ENCODE peak calls at places on chromosomes 3 and 15, in ten cellular contexts. N is stimulated activated CD4-positive, alpha-beta T cell treated with anti-CD3 and anti-CD28 coated beads, Interleukin-4, amount 100 ng/mL, for 24 hours; W is right atrium auricular region; O is activated naive CD8-positive, alpha-beta T cell treated with anti-CD3 and anti-CD28 coated beads, Interleukin-2, amount 50 U/mL, for 24 hours; B is hippocampal formation; I is SW 1271; S is ACHN; U is heart left ventricle; L is NCI-H1105 treated with DMSO at 0.1 percent for 48 hours; Q is LoVo. E is an unnamed sample.

GRCh38 chr15:62809106-62809967 is 233.2 kb upstream of the TPM1 start:
- DNase-seq in N (no peak), W (no peak), O (no peak), B (no peak), I (no peak), S (peak), U (no peak), L (no peak), Q (no peak), E (no peak)

GRCh38 chr3:135516143-135516542 is 449.4 kb upstream of the PPP2R3A start:
- DNase-seq in N (no peak), W (no peak), O (no peak), B (no peak), I (peak), S (no peak), U (no peak), L (no peak), Q (no peak), E (no peak)

GRCh38 chr3:4856986-4857385 is 122.3 kb upstream of the BHLHE40 start:
- DNase-seq in N (no peak), W (no peak), O (no peak), B (no peak), I (no peak), S (no peak), U (no peak), L (no peak), Q (no peak), E (no peak)

GRCh38 chr15:50697109-50697797 is 10.7 kb upstream of the TRPM7 start:
- DNase-seq in N (no peak), W (no peak), O (no peak), B (no peak), I (no peak), S (no peak), U (no peak), L (no peak), Q (no peak), E (no peak)

GRCh38 chr3:48885753-48886152 is 12.9 kb downstream of the SLC25A20 start:
- DNase-seq in N (no peak), W (no peak), O (no peak), B (no peak), I (no peak), S (no peak), U (no peak), L (no peak), Q (no peak), E (no peak)

GRCh38 chr3:109729111-109729510 is 391.8 kb upstream of the DPPA4 start:
- DNase-seq in N (no peak), W (no peak), O (no peak), B (no peak), I (no peak), S (no peak), U (no peak), L (no peak), Q (no peak), E (no peak)

GRCh38 chr15:69003971-69004370 is 10.5 kb upstream of the NOX5 start:
- DNase-seq in N (no peak), W (no peak), O (no peak), B (no peak), I (no peak), S (no peak), U (no peak), L (no peak), Q (no peak), E (no peak)

GRCh38 chr3:15108082-15108545 is 9.2 kb upstream of the RBSN start:
- DNase-seq in N (peak), W (no peak), O (peak), B (peak), I (peak), S (peak), U (peak), L (peak), Q (peak), E (peak)

GRCh38 chr15:35444557-35445204 is 101.3 kb downstream of the DPH6 start:
- DNase-seq in N (no peak), W (no peak), O (no peak), B (no peak), I (no peak), S (peak), U (no peak), L (peak), Q (peak), E (no peak)

GRCh38 chr3:151770941-151771340 is 37.2 kb downstream of the AADACL2 start:
- DNase-seq in N (no peak), W (peak), O (no peak), B (peak), I (no peak), S (no peak), U (peak), L (no peak), Q (peak), E (no peak)

GRCh38 chr3:82627733-82628132 is 866.3 kb upstream of the GBE1 start:
- DNase-seq in N (no peak), W (no peak), O (no peak), B (no peak), I (no peak), S (no peak), U (no peak), L (peak), Q (no peak), E (no peak)

GRCh38 chr3:123447749-123448502 is 964 bp downstream of the ADCY5 start:
- DNase-seq in N (peak), W (no peak), O (peak), B (no peak), I (no peak), S (no peak), U (peak), L (peak), Q (no peak), E (no peak)

GRCh38 chr3:104523136-104523535 is 843.6 kb upstream of the ALCAM start:
- DNase-seq in N (no peak), W (no peak), O (no peak), B (no peak), I (no peak), S (no peak), U (no peak), L (no peak), Q (no peak), E (no peak)

GRCh38 chr3:30232142-30232541 is 374.3 kb upstream of the TGFBR2 start:
- DNase-seq in N (no peak), W (peak), O (no peak), B (no peak), I (no peak), S (no peak), U (peak), L (no peak), Q (no peak), E (no peak)

GRCh38 chr3:66121288-66121687 is 82.6 kb upstream of the MAGI1 start:
- DNase-seq in N (no peak), W (no peak), O (no peak), B (no peak), I (no peak), S (peak), U (no peak), L (no peak), Q (no peak), E (no peak)

GRCh38 chr15:85755471-85755870 is 39.3 kb downstream of the KLHL25 start:
- DNase-seq in N (no peak), W (no peak), O (no peak), B (no peak), I (no peak), S (no peak), U (peak), L (no peak), Q (no peak), E (no peak)

GRCh38 chr15:55194246-55194645 is 2.5 kb downstream of the RSL24D1 start:
- DNase-seq in N (no peak), W (no peak), O (no peak), B (no peak), I (no peak), S (no peak), U (no peak), L (no peak), Q (no peak), E (no peak)

GRCh38 chr3:187252311-187252710 is 39.2 kb downstream of the MASP1 start:
- DNase-seq in N (no peak), W (no peak), O (no peak), B (no peak), I (no peak), S (no peak), U (no peak), L (no peak), Q (no peak), E (no peak)

GRCh38 chr3:140276698-140277097 is 341.7 kb downstream of the CLSTN2 start:
- DNase-seq in N (no peak), W (no peak), O (no peak), B (no peak), I (no peak), S (peak), U (no peak), L (peak), Q (no peak), E (no peak)

GRCh38 chr15:68542771-68543544 is 35.8 kb upstream of the CORO2B start:
- DNase-seq in N (no peak), W (peak), O (no peak), B (no peak), I (no peak), S (peak), U (peak), L (no peak), Q (no peak), E (no peak)

GRCh38 chr3:99659032-99659431 is 20.6 kb downstream of the COL8A1 start:
- DNase-seq in N (no peak), W (peak), O (no peak), B (no peak), I (no peak), S (peak), U (no peak), L (no peak), Q (no peak), E (no peak)

GRCh38 chr3:46481636-46482035 is 16.1 kb upstream of the RTP3 start:
- DNase-seq in N (no peak), W (no peak), O (no peak), B (no peak), I (no peak), S (no peak), U (no peak), L (no peak), Q (no peak), E (no peak)

GRCh38 chr3:168051579-168052183 is 44.0 kb downstream of the GOLIM4 start:
- DNase-seq in N (no peak), W (no peak), O (no peak), B (no peak), I (no peak), S (no peak), U (no peak), L (no peak), Q (no peak), E (no peak)

GRCh38 chr15:94951538-94951937 is 720.2 kb downstream of the MCTP2 start:
- DNase-seq in N (no peak), W (no peak), O (no peak), B (no peak), I (no peak), S (no peak), U (no peak), L (no peak), Q (no peak), E (no peak)

GRCh38 chr3:152636651-152637050 is 198.3 kb upstream of the P2RY1 start:
- DNase-seq in N (no peak), W (no peak), O (no peak), B (no peak), I (no peak), S (no peak), U (no peak), L (no peak), Q (no peak), E (no peak)

GRCh38 chr3:119346076-119346496 is 51.9 kb downstream of the ARHGAP31 start:
- DNase-seq in N (no peak), W (no peak), O (no peak), B (no peak), I (no peak), S (no peak), U (no peak), L (no peak), Q (no peak), E (no peak)

GRCh38 chr3:175208316-175208715 is 349.2 kb downstream of the NAALADL2 start:
- DNase-seq in N (no peak), W (no peak), O (no peak), B (peak), I (no peak), S (no peak), U (no peak), L (no peak), Q (no peak), E (no peak)

GRCh38 chr3:95655363-95655986 is 1158.9 kb upstream of the EPHA6 start:
- DNase-seq in N (no peak), W (no peak), O (no peak), B (no peak), I (no peak), S (peak), U (no peak), L (no peak), Q (no peak), E (no peak)

GRCh38 chr3:166013073-166013679 is 176.0 kb upstream of the BCHE start:
- DNase-seq in N (no peak), W (no peak), O (no peak), B (no peak), I (peak), S (peak), U (no peak), L (peak), Q (peak), E (no peak)

GRCh38 chr3:9746330-9746729 is 3.4 kb upstream of the OGG1 start:
- DNase-seq in N (no peak), W (no peak), O (peak), B (no peak), I (no peak), S (peak), U (no peak), L (no peak), Q (no peak), E (no peak)

GRCh38 chr15:53644681-53645080 is 114.8 kb downstream of the WDR72 start:
- DNase-seq in N (no peak), W (no peak), O (no peak), B (no peak), I (no peak), S (no peak), U (no peak), L (no peak), Q (no peak), E (no peak)

E was measured in activated CD8-positive, alpha-beta memory T cell treated with anti-CD3 and anti-CD28 coated beads for 48 hours.